ENCODE peak calls at places on chromosomes 4 and X, in eight cellular contexts. One of them, this sample, is unnamed.

GRCh38 chrX:123807825-123808416 is 51.9 kb upstream of the XIAP start:
- DNase-seq in fibroblast of mammary gland: peak
- DNase-seq in astrocyte of the hippocampus: no peak
- DNase-seq in A549: no peak
- DNase-seq in nucleus accumbens: no peak
- DNase-seq in right cardiac atrium: no peak
- DNase-seq in endothelial cell: no peak
- DNase-seq in nephron progenitor cell: no peak
- DNase-seq in this sample: no peak

GRCh38 chrX:118855681-118856310 is 32.2 kb downstream of the ZCCHC12 start:
- DNase-seq in fibroblast of mammary gland: no peak
- DNase-seq in astrocyte of the hippocampus: no peak
- DNase-seq in A549: no peak
- DNase-seq in nucleus accumbens: no peak
- DNase-seq in right cardiac atrium: no peak
- DNase-seq in endothelial cell: no peak
- DNase-seq in nephron progenitor cell: no peak
- DNase-seq in this sample: no peak

GRCh38 chrX:15468036-15468435 is 25.1 kb downstream of the PIR start:
- DNase-seq in fibroblast of mammary gland: peak
- DNase-seq in astrocyte of the hippocampus: peak
- DNase-seq in A549: no peak
- DNase-seq in nucleus accumbens: no peak
- DNase-seq in right cardiac atrium: no peak
- DNase-seq in endothelial cell: no peak
- DNase-seq in nephron progenitor cell: no peak
- DNase-seq in this sample: no peak

GRCh38 chr4:73776363-73776762 is 36.0 kb downstream of the CXCL8 start:
- DNase-seq in fibroblast of mammary gland: peak
- DNase-seq in astrocyte of the hippocampus: peak
- DNase-seq in A549: peak
- DNase-seq in nucleus accumbens: no peak
- DNase-seq in right cardiac atrium: peak
- DNase-seq in endothelial cell: no peak
- DNase-seq in nephron progenitor cell: no peak
- DNase-seq in this sample: no peak

GRCh38 chrX:45198301-45198700 is 2.4 kb downstream of the DIPK2B start:
- DNase-seq in fibroblast of mammary gland: peak
- DNase-seq in astrocyte of the hippocampus: no peak
- DNase-seq in A549: no peak
- DNase-seq in nucleus accumbens: no peak
- DNase-seq in right cardiac atrium: no peak
- DNase-seq in endothelial cell: no peak
- DNase-seq in nephron progenitor cell: no peak
- DNase-seq in this sample: no peak

GRCh38 chr4:183858011-183858615 is 47.0 kb upstream of the STOX2 start:
- DNase-seq in fibroblast of mammary gland: no peak
- DNase-seq in astrocyte of the hippocampus: no peak
- DNase-seq in A549: no peak
- DNase-seq in nucleus accumbens: no peak
- DNase-seq in right cardiac atrium: no peak
- DNase-seq in endothelial cell: no peak
- DNase-seq in nephron progenitor cell: no peak
- DNase-seq in this sample: no peak

GRCh38 chrX:68868316-68868715 is 39.5 kb downstream of the EFNB1 start:
- DNase-seq in fibroblast of mammary gland: no peak
- DNase-seq in astrocyte of the hippocampus: peak
- DNase-seq in A549: no peak
- DNase-seq in nucleus accumbens: no peak
- DNase-seq in right cardiac atrium: no peak
- DNase-seq in endothelial cell: no peak
- DNase-seq in nephron progenitor cell: no peak
- DNase-seq in this sample: no peak

GRCh38 chr4:169397762-169398161 is 127.0 kb upstream of the SH3RF1 start:
- DNase-seq in fibroblast of mammary gland: peak
- DNase-seq in astrocyte of the hippocampus: peak
- DNase-seq in A549: no peak
- DNase-seq in nucleus accumbens: no peak
- DNase-seq in right cardiac atrium: no peak
- DNase-seq in endothelial cell: no peak
- DNase-seq in nephron progenitor cell: no peak
- DNase-seq in this sample: no peak

GRCh38 chrX:131729295-131729694 is 185.4 kb downstream of the OR13H1 start:
- DNase-seq in fibroblast of mammary gland: peak
- DNase-seq in astrocyte of the hippocampus: peak
- DNase-seq in A549: peak
- DNase-seq in nucleus accumbens: peak
- DNase-seq in right cardiac atrium: peak
- DNase-seq in endothelial cell: no peak
- DNase-seq in nephron progenitor cell: no peak
- DNase-seq in this sample: peak

GRCh38 chrX:97290199-97290598 is 406.5 kb downstream of the RPA4 start:
- DNase-seq in fibroblast of mammary gland: no peak
- DNase-seq in astrocyte of the hippocampus: no peak
- DNase-seq in A549: no peak
- DNase-seq in nucleus accumbens: no peak
- DNase-seq in right cardiac atrium: no peak
- DNase-seq in endothelial cell: no peak
- DNase-seq in nephron progenitor cell: no peak
- DNase-seq in this sample: no peak

GRCh38 chr4:51909236-51909703 is 66.3 kb downstream of the DCUN1D4 start:
- DNase-seq in fibroblast of mammary gland: no peak
- DNase-seq in astrocyte of the hippocampus: no peak
- DNase-seq in A549: peak
- DNase-seq in nucleus accumbens: no peak
- DNase-seq in right cardiac atrium: no peak
- DNase-seq in endothelial cell: no peak
- DNase-seq in nephron progenitor cell: no peak
- DNase-seq in this sample: no peak

GRCh38 chrX:124829930-124830329 is 483.6 kb downstream of the SH2D1A start:
- DNase-seq in fibroblast of mammary gland: no peak
- DNase-seq in astrocyte of the hippocampus: no peak
- DNase-seq in A549: no peak
- DNase-seq in nucleus accumbens: no peak
- DNase-seq in right cardiac atrium: no peak
- DNase-seq in endothelial cell: no peak
- DNase-seq in nephron progenitor cell: no peak
- DNase-seq in this sample: no peak

This sample was measured in amygdala.